ENCODE peak calls at places on chromosomes 1 and 21, in eight cellular contexts. A, Y, U, Z, B, X, H and F are unnamed samples.

GRCh38 chr1:45924736-45925135 is 121.3 kb downstream of the MAST2 start:
- DNase-seq in A (no peak), Z (peak), U (peak), H (peak), B (peak), X (no peak), Y (no peak), F (no peak)

GRCh38 chr1:18644013-18644399 is 13.4 kb downstream of the PAX7 start:
- DNase-seq in B (no peak), A (no peak), X (no peak), H (no peak), Y (no peak), U (no peak), Z (no peak), F (no peak)

GRCh38 chr1:47805826-47806450 is 191.2 kb downstream of the TRABD2B start:
- DNase-seq in Y (no peak), H (no peak), Z (peak), X (no peak), U (no peak), B (no peak), A (no peak), F (no peak)

GRCh38 chr1:38489844-38490270 is 369.7 kb downstream of the RRAGC start:
- DNase-seq in U (no peak), B (peak), H (peak), X (peak), Y (peak), A (no peak), Z (peak), F (peak)

GRCh38 chr1:24443241-24443656 is 27.6 kb downstream of the NIPAL3 start:
- DNase-seq in A (no peak), H (peak), X (no peak), Y (no peak), U (peak), Z (peak), B (no peak), F (no peak)

GRCh38 chr1:190376067-190376466 is 101.6 kb downstream of the BRINP3 start:
- DNase-seq in X (no peak), Z (no peak), A (no peak), B (no peak), U (no peak), Y (no peak), H (peak), F (no peak)

GRCh38 chr1:167685844-167686243 is 35.9 kb upstream of the MPZL1 start:
- DNase-seq in B (no peak), X (no peak), A (no peak), Y (no peak), Z (no peak), H (no peak), U (no peak), F (no peak)

GRCh38 chr1:114231301-114231700 is 77.6 kb upstream of the SYT6 start:
- DNase-seq in U (no peak), Y (no peak), B (no peak), H (no peak), A (no peak), Z (no peak), X (no peak), F (no peak)

GRCh38 chr21:39881661-39882060 is 14.4 kb downstream of the PCP4 start:
- DNase-seq in A (no peak), Y (no peak), X (no peak), B (no peak), U (no peak), Z (no peak), H (no peak), F (no peak)

GRCh38 chr1:203402609-203403337 is 51.9 kb upstream of the FMOD start:
- DNase-seq in U (peak), X (no peak), A (no peak), Z (no peak), Y (peak), B (peak), H (peak), F (no peak)

GRCh38 chr1:12088607-12089006 is 25.5 kb downstream of the TNFRSF8 start:
- DNase-seq in Z (no peak), Y (no peak), B (no peak), X (peak), H (no peak), U (no peak), A (no peak), F (peak)

GRCh38 chr1:62384276-62385005 is 52.4 kb upstream of the USP1 start:
- DNase-seq in A (peak), U (peak), H (peak), B (peak), Z (peak), Y (peak), X (no peak), F (no peak)

GRCh38 chr1:48469616-48470500 is 2.1 kb downstream of the SPATA6 start:
- DNase-seq in U (peak), B (peak), H (peak), Z (no peak), Y (no peak), A (peak), X (no peak), F (no peak)

GRCh38 chr1:3346478-3346877 is 108.0 kb upstream of the ARHGEF16 start:
- DNase-seq in X (no peak), H (no peak), A (no peak), Y (no peak), U (no peak), Z (no peak), B (no peak), F (no peak)

GRCh38 chr1:3345792-3346191 is 108.7 kb upstream of the ARHGEF16 start:
- DNase-seq in Y (no peak), U (no peak), H (no peak), A (no peak), Z (no peak), B (no peak), X (no peak), F (no peak)

GRCh38 chr1:3341236-3341994 is 113.0 kb upstream of the ARHGEF16 start:
- DNase-seq in X (no peak), Z (no peak), B (no peak), H (no peak), Y (no peak), A (no peak), U (no peak), F (no peak)

GRCh38 chr1:3342960-3343359 is 111.5 kb upstream of the ARHGEF16 start:
- DNase-seq in B (no peak), X (no peak), Z (no peak), H (no peak), U (no peak), Y (no peak), A (no peak), F (no peak)

DNA sequence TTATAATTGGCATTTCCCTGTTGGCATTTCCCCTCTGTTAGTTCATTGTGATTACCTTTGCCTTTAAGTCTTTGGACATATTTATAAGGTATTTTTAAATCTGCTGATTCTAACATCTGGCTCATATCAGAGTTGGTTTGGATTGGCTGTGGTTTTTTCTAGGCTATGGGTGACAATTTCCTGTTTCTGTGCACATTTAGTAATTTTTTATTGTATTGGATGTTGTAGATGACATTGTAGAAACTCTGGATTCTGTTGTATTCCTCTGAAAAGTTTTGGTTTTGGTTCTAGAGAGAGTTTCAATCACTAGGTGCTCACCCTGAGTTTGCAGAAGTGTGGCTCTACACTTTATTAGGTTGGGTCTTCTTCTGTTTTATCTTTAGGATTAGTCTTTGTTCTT is 110.1 kb upstream of the ARHGEF16 start:
- DNase-seq in U (no peak), B (no peak), H (no peak), X (no peak), Y (no peak), Z (no peak), A (no peak), F (no peak)
- H3K4me3 ChIP-seq in U (no peak), B (no peak), H (no peak), X (no peak), Y (no peak), Z (no peak), A (no peak), F (no peak)

DNA sequence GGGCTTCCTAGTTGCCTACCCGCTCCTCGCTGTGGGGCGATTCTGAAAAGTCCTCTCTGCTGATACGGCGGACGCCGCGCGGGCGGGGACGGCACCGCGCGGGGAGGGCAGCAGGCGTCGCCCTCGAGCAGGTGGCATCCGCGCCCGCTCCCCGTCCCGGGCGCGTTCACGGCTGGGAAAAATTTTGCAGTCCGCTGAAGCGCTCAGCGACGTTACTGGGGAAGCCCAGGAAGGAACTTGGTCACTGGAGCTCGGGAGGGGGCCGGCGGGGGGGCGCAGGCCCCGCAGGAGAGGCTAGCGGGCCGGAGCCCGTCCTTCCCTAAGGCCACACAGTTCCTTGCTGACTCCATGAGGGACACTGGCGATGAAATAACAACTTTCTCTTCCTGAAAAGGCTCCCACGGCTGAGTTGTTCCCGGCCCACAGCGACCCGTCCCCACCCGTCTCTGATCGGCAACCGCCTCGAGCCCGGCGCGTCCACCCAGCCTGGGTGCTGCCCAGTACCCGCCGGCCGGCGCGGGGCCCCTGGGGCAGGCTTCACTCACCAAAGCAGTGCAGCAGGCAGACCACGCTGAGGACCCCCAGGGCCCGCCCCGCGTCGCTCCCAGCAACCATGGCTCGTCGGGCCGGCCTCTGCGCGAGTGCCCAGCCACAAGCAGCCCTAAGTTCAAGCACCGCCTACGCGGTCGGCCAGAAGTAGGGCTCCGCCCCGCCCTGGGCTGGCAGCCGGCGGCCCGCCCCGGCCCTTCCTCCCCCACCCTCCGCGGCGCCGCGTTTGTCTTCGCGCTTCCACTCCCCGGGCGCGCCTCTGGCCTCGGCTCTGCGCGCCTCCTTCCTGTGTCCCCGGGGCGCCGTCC is at the start of gene CD58:
- DNase-seq in U (peak), H (peak), Y (peak), Z (peak), X (peak), B (peak), A (peak), F (peak)
- TF ChIP-seq CTCF in U (peak), H (peak), Y (peak), Z (peak), X (peak), B (peak), A (peak), F (peak)

DNA sequence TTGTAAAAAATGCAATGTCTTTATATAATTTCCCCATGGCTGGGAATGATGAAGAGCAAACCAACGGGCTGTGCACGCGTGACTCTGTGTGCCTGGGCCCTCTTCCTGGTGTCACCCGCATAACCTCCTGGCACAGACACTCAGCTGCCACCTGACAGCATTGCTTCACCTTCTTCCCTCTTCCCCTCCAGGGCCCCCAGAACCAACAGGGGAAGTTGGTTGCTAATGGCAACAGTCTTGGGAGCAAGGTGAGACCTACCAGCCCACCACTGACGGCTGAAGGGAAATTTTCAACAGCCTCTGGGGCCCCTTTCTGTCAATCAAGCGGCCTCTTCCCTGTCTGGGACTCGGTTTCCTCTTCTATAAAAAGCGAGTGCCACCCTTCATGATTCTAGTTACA is 33.2 kb downstream of the SSBP3 start:
- DNase-seq in H (no peak), Z (no peak), A (no peak), B (no peak), Y (no peak), U (no peak), X (no peak), F (no peak)
- H3K4me3 ChIP-seq in H (no peak), Z (no peak), A (no peak), B (no peak), Y (no peak), U (no peak), X (no peak), F (no peak)

GRCh38 chr1:88029142-88029541 is 654.9 kb upstream of the PKN2 start:
- DNase-seq in X (no peak), H (peak), Z (no peak), B (peak), A (no peak), Y (no peak), U (peak), F (no peak)
- TF ChIP-seq CTCF in X (no peak), H (no peak), Z (no peak), B (no peak), A (no peak), Y (no peak), U (peak), F (no peak)

DNA sequence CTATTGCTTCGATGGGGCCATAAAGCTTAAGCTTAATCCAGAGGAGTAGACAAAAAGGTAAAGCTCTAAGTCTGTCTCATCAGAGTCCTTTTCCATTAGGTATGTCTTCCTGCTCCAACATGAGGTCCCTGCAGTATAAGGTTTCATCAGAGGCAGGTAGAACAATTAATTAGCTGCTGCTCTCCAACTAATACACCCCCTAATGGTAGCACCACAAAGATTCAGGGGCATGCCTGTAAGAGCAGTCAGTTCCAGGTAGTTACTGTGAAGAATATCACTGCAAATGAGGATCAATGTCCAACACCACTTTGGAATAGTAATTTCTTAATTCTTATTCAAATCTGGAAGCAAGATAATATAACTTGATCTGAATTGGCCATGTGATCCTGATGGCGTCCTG is 160.3 kb upstream of the ESRRG start:
- DNase-seq in U (no peak), Z (no peak), X (no peak), Y (no peak), A (no peak), B (no peak), H (no peak), F (no peak)
- H3K4me3 ChIP-seq in U (no peak), Z (no peak), X (no peak), Y (no peak), A (no peak), B (no peak), H (no peak), F (no peak)

GRCh38 chr1:213075725-213076124 is 24.7 kb downstream of the RPS6KC1 start:
- DNase-seq in A (no peak), B (no peak), Y (no peak), H (no peak), Z (no peak), U (no peak), X (no peak), F (no peak)

GRCh38 chr1:213066363-213066762 is 15.3 kb downstream of the RPS6KC1 start:
- DNase-seq in X (no peak), B (no peak), U (no peak), A (no peak), Y (no peak), H (no peak), Z (no peak), F (no peak)

GRCh38 chr1:213067366-213067765 is 16.3 kb downstream of the RPS6KC1 start:
- DNase-seq in X (no peak), Y (no peak), H (peak), A (no peak), Z (no peak), U (no peak), B (no peak), F (no peak)

GRCh38 chr1:213065800-213066199 is 14.8 kb downstream of the RPS6KC1 start:
- DNase-seq in Y (no peak), A (no peak), X (no peak), Z (no peak), H (no peak), U (no peak), B (no peak), F (no peak)

DNA sequence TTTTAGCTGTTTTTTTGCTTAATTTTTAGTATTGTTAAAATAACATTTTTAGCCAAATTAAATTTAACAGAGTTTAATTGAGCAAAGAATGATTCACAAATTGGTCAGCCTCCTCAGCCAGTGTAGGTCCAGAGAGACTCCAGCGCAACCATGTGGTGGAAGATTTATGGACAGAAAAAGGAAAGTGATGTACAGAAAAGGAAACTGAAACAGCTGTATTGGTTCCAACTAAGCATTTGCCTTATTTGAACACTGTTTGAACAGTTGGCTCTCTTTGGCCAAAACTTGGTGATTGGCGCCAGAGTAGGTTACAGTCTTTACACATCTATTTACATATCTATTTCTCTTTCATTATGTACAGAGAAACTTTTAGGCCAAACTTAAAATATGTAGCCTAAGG is 19.4 kb downstream of the RPS6KC1 start:
- DNase-seq in H (peak), B (peak), Z (no peak), A (peak), U (peak), X (no peak), Y (peak), F (no peak)
- TF ChIP-seq CTCF in H (peak), B (peak), Z (no peak), A (no peak), U (peak), X (no peak), Y (no peak), F (no peak)

GRCh38 chr1:213986020-213986924 is 1.5 kb upstream of the PROX1 start:
- DNase-seq in H (no peak), A (no peak), X (no peak), U (no peak), Z (no peak), Y (no peak), B (no peak), F (no peak)
- H3K4me3 ChIP-seq in H (no peak), A (peak), X (no peak), U (no peak), Z (no peak), Y (no peak), B (no peak), F (no peak)

GRCh38 chr1:15350151-15350550 is 59.5 kb upstream of the EFHD2 start:
- DNase-seq in X (no peak), H (no peak), U (no peak), Z (no peak), Y (no peak), A (no peak), B (no peak), F (no peak)

GRCh38 chr1:15350551-15351200 is 59.0 kb upstream of the EFHD2 start:
- DNase-seq in A (no peak), B (no peak), U (no peak), Z (no peak), X (no peak), Y (no peak), H (no peak), F (no peak)

GRCh38 chr1:15352122-15352957 is 57.3 kb upstream of the EFHD2 start:
- DNase-seq in B (peak), Z (no peak), Y (peak), U (peak), X (peak), A (no peak), H (peak), F (no peak)

GRCh38 chr1:15349133-15349532 is 60.6 kb upstream of the EFHD2 start:
- DNase-seq in X (no peak), B (no peak), H (no peak), Y (no peak), Z (no peak), A (no peak), U (no peak), F (no peak)

DNA sequence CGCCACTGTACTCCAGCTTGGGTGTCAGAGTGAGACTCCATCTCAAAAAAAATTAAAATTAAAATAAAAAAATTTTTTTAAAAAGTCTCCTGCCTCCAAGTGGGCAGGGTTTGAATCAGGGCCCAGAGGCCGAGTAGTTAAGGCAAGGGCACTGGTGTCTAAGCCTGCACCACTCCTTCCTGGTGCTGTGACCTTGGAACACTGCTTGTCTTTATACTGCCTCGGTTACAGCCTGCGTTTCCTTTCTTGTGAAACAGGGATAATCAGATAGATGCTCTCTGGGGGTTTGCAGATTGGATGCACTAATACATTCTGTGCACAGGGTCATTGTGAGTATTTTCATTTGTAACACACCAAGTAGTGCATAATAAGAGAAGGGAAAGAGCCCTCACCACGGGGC is 58.4 kb upstream of the EFHD2 start:
- DNase-seq in A (no peak), U (no peak), H (no peak), B (no peak), Z (no peak), Y (no peak), X (no peak), F (no peak)
- TF ChIP-seq CTCF in A (no peak), U (no peak), H (no peak), B (no peak), Z (no peak), Y (no peak), X (no peak), F (no peak)